ENCODE peak calls at places on chromosomes 7 and 10, in seven cellular contexts. B is GM12878, X is astrocyte, S is A549, D is heart right ventricle, C is astrocyte of the spinal cord, A is body of pancreas. V is an unnamed sample.

GRCh38 chr10:22712959-22713852 is 1.2 kb downstream of the PIP4K2A start:
- DNase-seq in B (no peak), X (no peak), S (no peak), D (peak), C (peak), A (peak), V (peak)

GRCh38 chr10:86316274-86316835 is 50.2 kb downstream of the GRID1 start:
- DNase-seq in B (no peak), X (no peak), S (no peak), D (no peak), C (no peak), A (no peak), V (no peak)

GRCh38 chr7:115406216-115406615 is 484.3 kb downstream of the MDFIC start:
- DNase-seq in B (no peak), X (no peak), S (no peak), D (no peak), C (no peak), A (no peak), V (no peak)

GRCh38 chr7:32881074-32881982 is 10.2 kb downstream of the KBTBD2 start:
- DNase-seq in B (no peak), X (peak), S (no peak), D (no peak), C (peak), A (no peak), V (no peak)

GRCh38 chr10:87961314-87961713 is 97.9 kb downstream of the PTEN start:
- DNase-seq in B (no peak), X (peak), S (no peak), D (no peak), C (peak), A (no peak), V (no peak)

GRCh38 chr7:29126804-29127203 is 19.5 kb downstream of the CPVL start:
- DNase-seq in B (no peak), X (no peak), S (no peak), D (no peak), C (no peak), A (no peak), V (no peak)

GRCh38 chr10:52063159-52063558 is 250.9 kb upstream of the DKK1 start:
- DNase-seq in B (no peak), X (no peak), S (no peak), D (no peak), C (no peak), A (no peak), V (no peak)

GRCh38 chr7:98496618-98497017 is 95.7 kb upstream of the BAIAP2L1 start:
- DNase-seq in B (no peak), X (no peak), S (no peak), D (no peak), C (no peak), A (no peak), V (no peak)

GRCh38 chr10:29130190-29130673 is 158.6 kb upstream of the LYZL1 start:
- DNase-seq in B (no peak), X (no peak), S (peak), D (no peak), C (peak), A (no peak), V (peak)

GRCh38 chr7:150976529-150977381 is 1.4 kb downstream of the KCNH2 start:
- DNase-seq in B (no peak), X (no peak), S (no peak), D (peak), C (no peak), A (no peak), V (peak)

GRCh38 chr10:48469516-48470020 is 135.3 kb downstream of the ARHGAP22 start:
- DNase-seq in B (no peak), X (no peak), S (no peak), D (no peak), C (no peak), A (peak), V (no peak)

GRCh38 chr10:27319752-27320561 is 79.4 kb upstream of the ACBD5 start:
- DNase-seq in B (no peak), X (peak), S (peak), D (peak), C (peak), A (peak), V (no peak)

GRCh38 chr10:86285136-86285790 is 81.3 kb downstream of the GRID1 start:
- DNase-seq in B (no peak), X (no peak), S (no peak), D (no peak), C (no peak), A (no peak), V (no peak)

GRCh38 chr10:132787253-132788179 is 1.6 kb upstream of the NKX6-2 start:
- DNase-seq in B (no peak), X (no peak), S (peak), D (no peak), C (no peak), A (no peak), V (no peak)

GRCh38 chr10:105797234-105797890 is 1156.3 kb downstream of the SORCS3 start:
- DNase-seq in B (peak), X (no peak), S (peak), D (no peak), C (peak), A (peak), V (no peak)

DNA sequence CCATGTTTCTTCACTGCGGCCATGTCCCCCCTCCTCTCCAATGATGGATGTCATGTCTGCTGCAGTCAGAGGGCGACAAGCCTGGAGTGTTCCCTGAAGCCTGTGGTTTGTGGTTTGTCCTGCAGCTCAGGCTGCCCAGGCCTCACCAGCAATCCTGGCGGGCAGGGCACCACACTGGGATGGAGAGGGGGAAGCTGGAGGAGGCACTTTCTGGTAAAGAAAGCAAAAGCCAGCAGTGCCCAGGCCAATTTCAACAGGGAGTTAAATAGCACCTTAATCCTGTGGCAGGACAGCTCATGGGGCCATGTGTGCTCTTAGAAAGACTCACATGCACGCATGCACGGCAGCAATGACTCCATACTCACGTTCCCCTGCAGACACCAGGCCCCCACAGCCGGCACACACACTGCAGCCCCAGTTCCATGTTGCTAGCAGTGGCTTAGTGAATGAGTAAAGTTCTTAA is 158.3 kb downstream of the EGFR start:
- DNase-seq in B (no peak), X (peak), S (no peak), D (no peak), C (no peak), A (no peak), V (no peak)
- H3K4me3 ChIP-seq in B (no peak), X (no peak), S (no peak), D (no peak), C (no peak), A (no peak), V (no peak)

GRCh38 chr7:18552943-18553584 is 57.5 kb downstream of the HDAC9 start:
- DNase-seq in B (no peak), X (peak), S (no peak), D (no peak), C (peak), A (no peak), V (peak)
- H3K4me3 ChIP-seq in B (no peak), X (no peak), S (no peak), D (no peak), C (no peak), A (no peak), V (no peak)

GRCh38 chr7:143002856-143003255 is 24.1 kb downstream of the OR9A2 start:
- DNase-seq in B (no peak), X (no peak), S (no peak), D (no peak), C (no peak), A (peak), V (no peak)
- H3K4me3 ChIP-seq in B (no peak), X (peak), S (peak), D (no peak), C (no peak), A (no peak), V (no peak)

GRCh38 chr7:45159296-45159695 is 1.7 kb downstream of the RAMP3 start:
- DNase-seq in B (no peak), X (no peak), S (no peak), D (no peak), C (no peak), A (no peak), V (no peak)
- H3K4me3 ChIP-seq in B (no peak), X (no peak), S (no peak), D (peak), C (no peak), A (no peak), V (no peak)

GRCh38 chr7:36186359-36186758 is 33.3 kb downstream of the EEPD1 start:
- DNase-seq in B (no peak), X (no peak), S (no peak), D (no peak), C (no peak), A (no peak), V (no peak)

GRCh38 chr7:36188266-36188665 is 35.2 kb downstream of the EEPD1 start:
- DNase-seq in B (no peak), X (no peak), S (no peak), D (no peak), C (no peak), A (no peak), V (no peak)

GRCh38 chr7:36186841-36187240 is 33.8 kb downstream of the EEPD1 start:
- DNase-seq in B (no peak), X (no peak), S (no peak), D (no peak), C (no peak), A (no peak), V (no peak)

GRCh38 chr7:36185092-36185491 is 32.0 kb downstream of the EEPD1 start:
- DNase-seq in B (no peak), X (no peak), S (no peak), D (no peak), C (no peak), A (no peak), V (no peak)

GRCh38 chr7:36185732-36186131 is 32.7 kb downstream of the EEPD1 start:
- DNase-seq in B (no peak), X (no peak), S (no peak), D (no peak), C (no peak), A (no peak), V (no peak)
- H3K4me3 ChIP-seq in B (no peak), X (no peak), S (no peak), D (no peak), C (no peak), A (no peak), V (no peak)

GRCh38 chr7:13524076-13524475 is 465.4 kb downstream of the ETV1 start:
- DNase-seq in B (no peak), X (no peak), S (no peak), D (no peak), C (peak), A (no peak), V (no peak)
- H3K4me3 ChIP-seq in B (no peak), X (no peak), S (no peak), D (no peak), C (no peak), A (no peak), V (no peak)

DNA sequence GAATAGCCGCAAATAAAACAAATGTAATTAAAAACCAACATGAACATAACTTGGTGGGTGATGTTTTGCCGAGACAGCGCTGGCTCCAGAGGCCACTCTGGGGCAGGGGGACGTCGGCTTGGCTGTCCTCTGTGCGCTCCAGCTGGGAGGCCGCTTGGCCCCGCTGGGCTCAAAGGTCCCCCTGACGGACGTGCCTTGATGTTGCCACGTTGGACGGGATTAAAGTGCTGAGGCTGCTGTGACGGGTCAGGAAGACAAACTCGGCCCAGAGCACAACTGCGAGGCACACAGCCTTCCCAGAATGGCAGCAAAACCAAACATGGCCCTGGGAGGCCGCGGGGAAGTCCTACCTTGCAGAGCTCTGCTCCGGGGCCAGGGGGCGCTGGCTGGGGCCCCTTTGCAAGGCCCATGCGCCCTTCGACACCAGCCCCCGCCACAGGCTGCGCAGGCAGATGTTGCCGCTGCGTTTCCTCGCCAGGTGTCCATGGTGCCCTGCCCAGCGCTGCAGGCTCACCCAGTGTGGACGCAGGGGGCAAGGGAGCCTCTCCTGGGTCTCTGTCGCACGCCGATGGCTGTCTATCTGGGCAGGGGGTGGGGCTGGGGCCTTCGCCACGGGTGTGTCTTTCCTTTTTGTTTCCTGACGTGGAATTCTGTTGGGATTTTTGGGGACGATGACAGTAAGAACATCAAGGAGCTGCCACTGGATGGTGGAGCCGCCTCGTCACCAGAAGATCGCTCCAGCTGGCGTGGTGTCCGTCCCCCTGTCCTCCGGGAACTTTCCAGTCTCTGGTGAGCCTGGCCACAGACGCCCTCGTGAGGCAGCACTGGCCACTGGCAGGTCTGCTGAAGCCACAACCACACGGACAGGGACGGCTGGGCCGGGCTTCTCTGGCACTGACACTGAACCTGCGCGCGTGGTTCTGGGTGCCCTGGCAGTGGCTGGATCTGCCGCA is 99.6 kb upstream of the DIP2C start:
- DNase-seq in B (no peak), X (peak), S (peak), D (peak), C (peak), A (peak), V (peak)
- H3K4me3 ChIP-seq in B (no peak), X (peak), S (peak), D (peak), C (peak), A (no peak), V (no peak)

GRCh38 chr7:27179503-27180430 is 5.3 kb downstream of the HOXA11 start:
- DNase-seq in B (no peak), X (no peak), S (peak), D (peak), C (peak), A (peak), V (peak)
- H3K4me3 ChIP-seq in B (no peak), X (no peak), S (peak), D (peak), C (no peak), A (no peak), V (peak)

DNA sequence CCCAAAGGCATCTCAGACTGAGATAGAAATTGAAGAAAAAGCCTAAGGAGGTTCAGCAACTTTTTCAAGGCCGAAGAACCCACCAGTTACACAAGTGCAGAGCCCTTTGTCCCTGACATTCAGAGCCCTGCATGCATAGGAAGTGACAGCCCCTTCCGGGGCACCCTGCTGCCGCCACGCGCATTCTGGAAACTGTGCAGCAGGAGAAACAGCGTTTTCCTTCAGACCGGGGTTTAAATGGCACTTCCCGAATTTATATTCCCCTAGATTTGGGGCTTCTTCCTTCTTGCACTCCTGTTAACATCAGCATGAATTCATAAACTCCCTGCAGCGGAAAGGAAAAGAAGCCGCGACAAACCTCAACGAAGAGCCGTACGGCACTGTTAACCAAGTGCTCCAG is 190.5 kb upstream of the C7orf33 start:
- DNase-seq in B (no peak), X (no peak), S (no peak), D (no peak), C (no peak), A (no peak), V (no peak)
- H3K4me3 ChIP-seq in B (no peak), X (no peak), S (no peak), D (no peak), C (no peak), A (no peak), V (no peak)